ENCODE peak calls at places on chromosomes 13 and 19, in four cellular contexts. L is EL, A is HTR-8/SVneo, Y is heart right ventricle. E is an unnamed sample.

GRCh38 chr19:38975214-38975860 is at the start of gene FBXO17:
- DNase-seq in L (peak; percentile 71), A (peak; percentile 67), Y (peak; percentile 26), E (peak; percentile 87)

GRCh38 chr19:18433039-18433691 is 4.8 kb downstream of the ISYNA1 start:
- DNase-seq in L (no peak), A (no peak), Y (no peak), E (peak; percentile 88)

GRCh38 chr13:95660981-95661581 is 15.9 kb upstream of the DNAJC3 start:
- DNase-seq in L (peak; percentile 55), A (no peak), Y (no peak), E (no peak)

GRCh38 chr19:27733551-27734266 is 1479.2 kb downstream of the UQCRFS1 start:
- DNase-seq in L (no peak), A (no peak), Y (no peak), E (no peak)

GRCh38 chr13:38582133-38582532 is 104.7 kb upstream of the FREM2 start:
- DNase-seq in L (peak; percentile 42), A (peak; percentile 4), Y (peak; percentile 15), E (no peak)

GRCh38 chr13:89923731-89924130 is 1423.8 kb upstream of the MIR17HG start:
- DNase-seq in L (peak; percentile 1), A (no peak), Y (no peak), E (no peak)

GRCh38 chr13:80584306-80584705 is 243.4 kb upstream of the SPRY2 start:
- DNase-seq in L (no peak), A (no peak), Y (no peak), E (no peak)

GRCh38 chr13:106916329-106916728 is 348.4 kb upstream of the ARGLU1 start:
- DNase-seq in L (peak; percentile 4), A (no peak), Y (no peak), E (no peak)

GRCh38 chr13:23391752-23392151 is 41.8 kb downstream of the SACS start:
- DNase-seq in L (peak; percentile 17), A (no peak), Y (no peak), E (peak; percentile 84)

GRCh38 chr13:113630296-113630695 is 27.7 kb downstream of the ATP4B start:
- DNase-seq in L (no peak), A (no peak), Y (no peak), E (peak; percentile 44)

GRCh38 chr13:102774596-102775375 is 1.2 kb upstream of the TEX30 start:
- DNase-seq in L (no peak), A (no peak), Y (no peak), E (peak; percentile 71)

GRCh38 chr19:1827566-1828278 is 15.6 kb upstream of the ATP8B3 start:
- DNase-seq in L (no peak), A (no peak), Y (no peak), E (peak; percentile 90)

GRCh38 chr19:41624515-41624914 is 2.4 kb downstream of the CEACAM4 start:
- DNase-seq in L (no peak), A (no peak), Y (no peak), E (no peak)

GRCh38 chr19:3056454-3057016 is 5.8 kb downstream of the TLE5 start:
- DNase-seq in L (no peak), A (no peak), Y (no peak), E (peak; percentile 78)

GRCh38 chr13:30739646-30740642 is 4.6 kb downstream of the ALOX5AP start:
- DNase-seq in L (peak; percentile 73), A (peak; percentile 38), Y (no peak), E (peak; percentile 92)

GRCh38 chr19:51019544-51019925 is at the start of gene KLK10:
- DNase-seq in L (no peak), A (no peak), Y (no peak), E (peak; percentile 46)

E was measured in osteoblast.